ENCODE peak calls at places on chromosomes 1 and 21, in five cellular contexts. C is Peyer's patch, D is ovary, G is sigmoid colon, T is choroid plexus epithelial cell. E is an unnamed sample.

GRCh38 chr21:23541571-23541970 is 2065.7 kb downstream of the MRPL39 start:
- DNase-seq in C (no peak), D (no peak), G (no peak), T (no peak), E (no peak)

GRCh38 chr1:196143602-196144342 is 464.5 kb downstream of the KCNT2 start:
- DNase-seq in C (no peak), D (no peak), G (no peak), T (no peak), E (no peak)

GRCh38 chr1:67317803-67318202 is 10.1 kb downstream of the IL12RB2 start:
- DNase-seq in C (no peak), D (no peak), G (no peak), T (no peak), E (no peak)

GRCh38 chr1:240732390-240732789 is 120.4 kb upstream of the GREM2 start:
- DNase-seq in C (no peak), D (no peak), G (no peak), T (peak), E (no peak)

GRCh38 chr1:17822741-17823426 is 67.8 kb downstream of the ACTL8 start:
- DNase-seq in C (peak), D (no peak), G (no peak), T (no peak), E (no peak)

GRCh38 chr21:25453524-25453923 is 153.8 kb downstream of the MRPL39 start:
- DNase-seq in C (no peak), D (no peak), G (no peak), T (no peak), E (no peak)

GRCh38 chr1:225919906-225920305 is 4.1 kb downstream of the PYCR2 start:
- DNase-seq in C (peak), D (peak), G (peak), T (peak), E (no peak)

GRCh38 chr1:156581661-156582387 is 2.3 kb downstream of the TTC24 start:
- DNase-seq in C (peak), D (no peak), G (peak), T (no peak), E (no peak)

GRCh38 chr1:19676438-19676922 is 11.8 kb downstream of the HTR6 start:
- DNase-seq in C (peak), D (peak), G (peak), T (peak), E (no peak)

GRCh38 chr1:201355471-201355870 is 22.0 kb downstream of the TNNT2 start:
- DNase-seq in C (no peak), D (no peak), G (no peak), T (no peak), E (no peak)

GRCh38 chr1:193951989-193952388 is 765.6 kb upstream of the B3GALT2 start:
- DNase-seq in C (no peak), D (no peak), G (no peak), T (peak), E (no peak)

GRCh38 chr1:20710450-20711284 is 7.1 kb downstream of the KIF17 start:
- DNase-seq in C (no peak), D (no peak), G (no peak), T (no peak), E (no peak)

GRCh38 chr1:75908717-75909152 is 23.5 kb downstream of the ASB17 start:
- DNase-seq in C (no peak), D (no peak), G (no peak), T (peak), E (peak)

GRCh38 chr1:241611063-241611462 is 29.1 kb downstream of the CHML start:
- DNase-seq in C (no peak), D (no peak), G (no peak), T (peak), E (peak)

GRCh38 chr1:160750608-160751007 is 11.6 kb downstream of the SLAMF7 start:
- DNase-seq in C (no peak), D (no peak), G (no peak), T (no peak), E (no peak)

GRCh38 chr1:44681905-44682900 is 7.7 kb downstream of the ARMH1 start:
- DNase-seq in C (peak), D (no peak), G (no peak), T (no peak), E (no peak)

GRCh38 chr1:50421366-50421748 is 1.9 kb downstream of the DMRTA2 start:
- DNase-seq in C (no peak), D (no peak), G (no peak), T (no peak), E (no peak)

GRCh38 chr1:18253093-18253492 is 145.5 kb downstream of the IGSF21 start:
- DNase-seq in C (no peak), D (no peak), G (no peak), T (no peak), E (no peak)

GRCh38 chr1:2860476-2861142 is 59.1 kb upstream of the TTC34 start:
- DNase-seq in C (no peak), D (no peak), G (no peak), T (no peak), E (no peak)

GRCh38 chr1:42931911-42932422 is 26.7 kb downstream of the SLC2A1 start:
- DNase-seq in C (peak), D (no peak), G (peak), T (no peak), E (peak)

GRCh38 chr1:172727956-172728603 is 69.2 kb downstream of the FASLG start:
- DNase-seq in C (no peak), D (no peak), G (no peak), T (peak), E (no peak)

GRCh38 chr1:24411963-24412362 is 1.6 kb downstream of the STPG1 start:
- DNase-seq in C (no peak), D (no peak), G (no peak), T (no peak), E (no peak)

GRCh38 chr21:32483293-32483595 is 70.7 kb downstream of the EVA1C start:
- DNase-seq in C (no peak), D (no peak), G (no peak), T (no peak), E (no peak)

GRCh38 chr1:39082140-39082799 is 56.1 kb downstream of the NDUFS5 start:
- DNase-seq in C (no peak), D (no peak), G (no peak), T (no peak), E (no peak)

GRCh38 chr21:34936299-34936698 is 112.8 kb downstream of the RUNX1 start:
- DNase-seq in C (no peak), D (no peak), G (no peak), T (peak), E (no peak)

GRCh38 chr1:85568660-85569059 is 11.9 kb upstream of the CCN1 start:
- DNase-seq in C (no peak), D (no peak), G (no peak), T (no peak), E (no peak)

GRCh38 chr1:67896826-67897225 is 63.6 kb upstream of the GNG12 start:
- DNase-seq in C (no peak), D (no peak), G (no peak), T (no peak), E (no peak)

GRCh38 chr1:214632091-214632490 is 29.1 kb downstream of the CENPF start:
- DNase-seq in C (no peak), D (no peak), G (no peak), T (no peak), E (no peak)

DNA sequence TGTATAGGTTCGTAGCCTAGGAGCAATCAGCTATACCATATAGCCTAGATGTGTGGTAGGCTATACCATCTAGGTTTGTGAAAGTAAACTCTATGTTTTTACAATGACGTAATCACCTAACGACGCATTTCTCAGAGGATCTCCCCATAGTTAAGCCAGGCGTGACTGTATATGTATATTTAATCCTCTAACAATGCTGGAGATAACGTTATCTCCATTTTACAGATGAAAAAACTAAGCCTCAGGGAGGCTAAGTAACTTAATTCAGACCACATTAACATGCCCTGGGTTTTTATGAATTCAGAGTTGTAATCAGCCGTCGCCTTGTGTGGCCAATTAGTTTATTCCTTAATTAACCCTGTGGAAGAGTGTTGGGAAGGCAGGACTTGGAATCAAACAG is 107.7 kb upstream of the PLXNA2 start:
- DNase-seq in C (no peak), D (no peak), G (no peak), T (no peak), E (no peak)
- TF ChIP-seq CTCF in C (no peak), D (no peak), G (no peak), T (no peak), E (no peak)

GRCh38 chr21:44012474-44013379 is 618 bp downstream of the TRAPPC10 start:
- DNase-seq in C (peak), D (peak), G (peak), T (peak), E (peak)
- TF ChIP-seq CTCF in C (no peak), D (no peak), G (no peak), T (no peak), E (peak)

DNA sequence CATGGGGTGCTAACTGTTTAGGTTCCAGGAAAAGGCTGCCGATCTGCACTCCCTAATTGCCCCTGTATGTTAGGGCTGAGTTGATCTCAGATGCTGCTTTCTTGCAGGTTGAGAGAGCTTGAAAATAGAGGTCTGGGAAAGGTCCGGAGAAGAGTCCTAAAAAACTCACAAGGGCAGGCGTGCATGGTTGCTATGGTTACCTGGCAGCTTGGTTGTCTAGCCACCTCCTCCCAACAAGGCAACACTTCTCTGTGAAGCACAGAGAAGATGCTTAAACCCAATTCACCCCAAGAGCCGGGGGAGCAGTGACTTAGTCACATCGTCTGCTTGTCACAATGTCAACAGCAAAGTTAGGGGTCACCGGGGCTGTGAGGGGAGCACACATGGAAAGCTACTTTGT is 31.0 kb upstream of the LRRC52 start:
- DNase-seq in C (no peak), D (no peak), G (no peak), T (no peak), E (no peak)
- TF ChIP-seq CTCF in C (no peak), D (no peak), G (no peak), T (no peak), E (no peak)

DNA sequence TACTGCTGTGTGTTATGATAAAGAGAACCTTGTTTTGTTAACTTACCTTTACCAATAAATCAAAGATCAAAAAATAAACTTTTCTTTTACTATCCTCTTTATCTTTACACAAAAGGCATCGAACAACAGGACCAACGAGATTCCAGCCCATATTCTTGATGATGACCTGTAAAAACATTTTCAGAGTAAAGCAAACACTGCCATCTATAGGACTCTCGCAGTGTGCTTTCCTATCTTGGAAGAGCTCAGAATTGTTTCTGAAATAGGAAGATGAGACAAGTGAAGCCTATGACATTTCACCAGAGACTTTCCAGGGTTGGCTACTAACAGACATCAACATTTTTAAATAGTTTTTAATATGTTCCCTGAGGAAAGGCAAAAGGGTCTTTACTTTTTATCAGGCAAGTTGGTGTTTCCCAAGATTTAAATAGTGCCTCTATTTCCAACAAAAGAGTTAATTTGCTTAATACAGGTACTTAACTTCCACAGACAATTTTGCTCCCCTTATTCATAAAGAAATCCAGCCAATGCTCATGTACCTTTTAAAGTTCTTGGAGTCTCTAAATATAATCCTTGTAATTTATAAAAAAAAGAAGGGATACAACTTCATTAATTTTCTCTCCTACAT is 7.3 kb downstream of the GLMN start:
- DNase-seq in C (no peak), D (no peak), G (no peak), T (peak), E (no peak)
- TF ChIP-seq CTCF in C (peak), D (no peak), G (peak), T (peak), E (peak)

GRCh38 chr1:7454895-7455784 is 316.0 kb upstream of the VAMP3 start:
- DNase-seq in C (no peak), D (peak), G (no peak), T (peak), E (no peak)

GRCh38 chr1:7453038-7453437 is 318.1 kb upstream of the VAMP3 start:
- DNase-seq in C (no peak), D (no peak), G (no peak), T (no peak), E (no peak)

GRCh38 chr1:7455796-7456568 is 315.1 kb upstream of the VAMP3 start:
- DNase-seq in C (no peak), D (no peak), G (no peak), T (no peak), E (no peak)

GRCh38 chr1:7456683-7457082 is 314.4 kb upstream of the VAMP3 start:
- DNase-seq in C (no peak), D (no peak), G (no peak), T (no peak), E (no peak)

DNA sequence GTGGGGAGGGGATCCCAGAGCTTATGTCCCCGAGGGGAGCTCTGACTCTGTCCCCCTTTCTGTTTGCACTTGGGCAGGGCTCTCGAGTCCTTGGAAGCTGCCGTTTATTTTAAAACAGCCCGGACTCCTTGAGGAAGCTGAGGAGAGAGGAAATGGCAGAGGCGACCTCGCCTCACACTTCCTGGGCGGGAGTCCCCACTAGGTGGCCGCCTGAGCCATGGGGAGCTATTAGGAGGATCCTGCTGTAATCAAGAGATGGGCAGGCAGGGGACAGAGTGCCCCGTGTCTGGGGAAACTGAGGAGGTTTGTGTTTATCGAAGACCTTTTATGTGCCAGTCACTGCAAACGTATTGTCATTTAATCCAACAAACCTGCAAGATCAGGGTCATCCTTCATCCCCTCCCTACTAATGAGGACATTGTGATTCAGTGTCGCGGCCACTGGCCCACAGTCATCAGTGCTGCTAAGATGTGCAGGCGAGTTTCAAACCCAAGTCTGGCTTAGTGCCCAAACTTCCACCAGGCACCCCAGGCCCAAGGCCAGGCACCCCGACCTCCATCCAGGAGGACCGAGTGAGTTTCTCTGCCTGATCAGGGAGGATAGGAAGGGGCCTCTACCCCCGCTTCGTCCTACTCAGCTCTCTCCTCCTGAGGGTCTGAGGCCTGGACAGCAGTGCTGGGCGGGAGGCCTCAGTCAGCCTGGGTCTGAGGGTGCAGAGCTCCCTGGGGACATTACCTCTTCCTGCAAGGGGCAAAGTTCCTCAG is 316.9 kb upstream of the VAMP3 start:
- DNase-seq in C (no peak), D (no peak), G (no peak), T (peak), E (no peak)
- TF ChIP-seq CTCF in C (peak), D (no peak), G (peak), T (peak), E (peak)

GRCh38 chr21:46206163-46207005 is 22.1 kb upstream of the SPATC1L start:
- DNase-seq in C (no peak), D (no peak), G (peak), T (no peak), E (no peak)
- TF ChIP-seq CTCF in C (no peak), D (no peak), G (no peak), T (no peak), E (no peak)

GRCh38 chr1:30569384-30569783 is 154.0 kb downstream of the MATN1 start:
- DNase-seq in C (no peak), D (no peak), G (no peak), T (no peak), E (no peak)
- TF ChIP-seq CTCF in C (no peak), D (no peak), G (no peak), T (no peak), E (no peak)

DNA sequence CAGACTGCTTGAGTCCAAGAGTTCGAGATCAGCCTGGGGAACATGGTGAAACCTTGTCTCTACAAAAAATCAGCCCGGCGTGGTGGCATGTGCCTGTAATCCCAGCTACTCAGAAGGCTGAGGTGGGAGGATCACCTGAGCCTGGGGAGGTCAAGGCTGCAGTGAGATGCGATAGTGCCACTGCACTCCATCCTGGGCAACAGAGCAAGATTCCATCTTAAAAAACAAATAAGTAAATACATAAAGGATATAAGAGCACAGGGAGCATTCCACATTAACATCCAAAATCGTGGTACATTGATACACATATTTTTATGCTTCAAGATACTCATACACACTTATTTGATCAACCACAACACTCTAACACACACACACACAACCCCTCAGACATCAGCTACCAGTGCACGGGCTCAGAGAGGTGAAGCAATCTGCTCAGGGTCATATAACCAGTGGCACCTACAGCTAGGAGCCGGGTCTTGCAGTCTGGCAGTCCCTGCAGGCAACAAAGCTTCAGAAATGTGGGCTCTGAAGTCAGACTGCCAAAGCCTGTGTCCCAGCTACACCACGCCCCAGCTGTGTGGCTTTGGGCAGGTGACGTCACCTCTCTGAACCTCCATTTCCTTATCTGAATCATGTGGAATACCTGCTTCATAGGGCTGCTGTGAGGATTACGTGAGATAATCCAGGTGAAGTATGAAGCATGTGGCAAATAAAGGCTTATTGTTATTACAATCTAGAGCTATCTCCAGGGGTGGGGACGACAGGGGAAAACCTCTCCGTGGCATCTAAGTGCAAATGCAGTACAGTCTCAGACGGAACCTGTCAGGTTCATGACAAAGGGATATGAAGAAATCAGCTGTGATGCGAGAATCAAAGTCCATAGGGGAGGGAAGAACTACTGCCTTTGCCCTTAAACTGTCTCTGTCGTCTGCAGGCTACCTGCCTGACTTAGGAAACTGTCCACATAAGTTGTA is 4.8 kb upstream of the CRYBG2 start:
- DNase-seq in C (peak), D (no peak), G (no peak), T (no peak), E (no peak)
- TF ChIP-seq CTCF in C (no peak), D (no peak), G (no peak), T (no peak), E (no peak)